ENCODE peak calls at places on chromosomes 2 and 18, in seven cellular contexts. G is transverse colon, D is ovary, H is IMR-90, B is GM12878, L is sigmoid colon, T is A549. A is an unnamed sample. For H3K4me1, the result is how much of the 10 kb centered on the place peaks cover.

GRCh38 chr2:174449033-174449432 is 37.8 kb downstream of the GPR155 start:
- DNase-seq in G (no peak), D (no peak), H (peak), B (no peak), L (no peak), T (no peak), A (no peak)

GRCh38 chr18:21769206-21769605 is 28.6 kb downstream of the MIB1 start:
- DNase-seq in G (no peak), D (no peak), H (no peak), B (no peak), L (no peak), T (no peak), A (no peak)

GRCh38 chr2:125070726-125071505 is 1045.8 kb downstream of the CNTNAP5 start:
- DNase-seq in G (no peak), D (no peak), H (no peak), B (no peak), L (no peak), T (no peak), A (no peak)

GRCh38 chr2:226701052-226701451 is 98.6 kb downstream of the IRS1 start:
- DNase-seq in G (no peak), D (no peak), H (peak), B (no peak), L (no peak), T (no peak), A (no peak)

GRCh38 chr18:32956591-32957310 is 183.9 kb upstream of the KLHL14 start:
- DNase-seq in G (no peak), D (no peak), H (peak), B (no peak), L (no peak), T (no peak), A (no peak)

GRCh38 chr2:108909275-108909823 is 79.7 kb downstream of the EDAR start:
- DNase-seq in G (no peak), D (no peak), H (no peak), B (no peak), L (no peak), T (no peak), A (no peak)

GRCh38 chr2:239687441-239687840 is 286.6 kb upstream of the HDAC4 start:
- DNase-seq in G (no peak), D (no peak), H (no peak), B (no peak), L (no peak), T (no peak), A (no peak)

GRCh38 chr2:63840081-63840784 is 1.5 kb upstream of the UGP2 start:
- DNase-seq in G (no peak), D (no peak), H (no peak), B (no peak), L (no peak), T (peak), A (no peak)

GRCh38 chr18:49487711-49488310 is 777 bp upstream of the C18orf32 start:
- DNase-seq in G (no peak), D (no peak), H (no peak), B (no peak), L (no peak), T (no peak), A (no peak)

GRCh38 chr2:191869781-191870180 is 22.9 kb upstream of the CAVIN2 start:
- DNase-seq in G (no peak), D (no peak), H (no peak), B (no peak), L (no peak), T (no peak), A (no peak)

GRCh38 chr2:68709421-68709911 is 25.1 kb upstream of the ARHGAP25 start:
- DNase-seq in G (no peak), D (peak), H (peak), B (no peak), L (no peak), T (peak), A (no peak)

GRCh38 chr2:31762085-31762484 is 181.3 kb upstream of the SRD5A2 start:
- DNase-seq in G (no peak), D (no peak), H (no peak), B (no peak), L (no peak), T (no peak), A (no peak)

GRCh38 chr2:228433706-228434105 is 252.2 kb upstream of the SPHKAP start:
- DNase-seq in G (no peak), D (no peak), H (no peak), B (no peak), L (no peak), T (no peak), A (no peak)

GRCh38 chr2:18436408-18437077 is 123.9 kb downstream of the RDH14 start:
- DNase-seq in G (no peak), D (no peak), H (peak), B (no peak), L (no peak), T (no peak), A (no peak)

GRCh38 chr18:58911766-58912165 is 47.1 kb downstream of the ZNF532 start:
- DNase-seq in G (no peak), D (no peak), H (peak), B (no peak), L (no peak), T (no peak), A (no peak)

GRCh38 chr2:42084231-42084671 is 36.4 kb downstream of the PKDCC start:
- DNase-seq in G (no peak), D (peak), H (peak), B (no peak), L (peak), T (no peak), A (no peak)

GRCh38 chr2:173355132-173355865 is 627 bp downstream of the CDCA7 start:
- DNase-seq in G (peak), D (peak), H (peak), B (no peak), L (no peak), T (peak), A (no peak)

GRCh38 chr2:990970-991369 is 40.3 kb downstream of the SNTG2 start:
- DNase-seq in G (no peak), D (no peak), H (no peak), B (no peak), L (no peak), T (no peak), A (no peak)
- H3K4me1 ChIP-seq in G (under half), D (under half), H (under half), B (under half), L (under half), T (under half), A (under half)

GRCh38 chr18:79756826-79757225 is 40.9 kb upstream of the KCNG2 start:
- DNase-seq in G (peak), D (no peak), H (no peak), B (no peak), L (peak), T (no peak), A (no peak)
- TF ChIP-seq POLR2A in G (no peak), D (no peak), H (no peak), B (no peak), L (no peak), T (no peak), A (no peak)

DNA sequence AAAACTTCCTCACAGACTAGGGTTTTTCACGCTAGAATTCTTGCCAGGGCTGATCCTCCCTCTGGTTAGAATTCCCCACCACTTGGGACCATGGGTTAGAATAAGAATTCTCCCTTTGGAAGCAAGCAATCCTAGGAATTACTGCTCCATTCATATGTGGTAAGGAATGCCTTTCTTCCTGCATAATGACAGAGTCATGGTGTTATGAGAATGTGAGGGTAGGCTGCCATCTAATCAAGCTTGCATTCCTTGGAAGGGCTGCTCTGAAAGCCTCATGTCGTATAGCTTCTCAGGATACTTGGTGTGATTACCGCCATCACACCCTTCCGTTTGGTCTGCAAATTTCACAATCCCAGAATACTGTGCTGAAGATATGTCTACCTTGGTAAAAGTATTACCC is 1282.4 kb upstream of the PIK3C3 start:
- DNase-seq in G (no peak), D (no peak), H (no peak), B (no peak), L (no peak), T (no peak), A (no peak)
- H3K4me1 ChIP-seq in G (under half), D (under half), H (under half), B (under half), L (under half), T (under half), A (under half)

DNA sequence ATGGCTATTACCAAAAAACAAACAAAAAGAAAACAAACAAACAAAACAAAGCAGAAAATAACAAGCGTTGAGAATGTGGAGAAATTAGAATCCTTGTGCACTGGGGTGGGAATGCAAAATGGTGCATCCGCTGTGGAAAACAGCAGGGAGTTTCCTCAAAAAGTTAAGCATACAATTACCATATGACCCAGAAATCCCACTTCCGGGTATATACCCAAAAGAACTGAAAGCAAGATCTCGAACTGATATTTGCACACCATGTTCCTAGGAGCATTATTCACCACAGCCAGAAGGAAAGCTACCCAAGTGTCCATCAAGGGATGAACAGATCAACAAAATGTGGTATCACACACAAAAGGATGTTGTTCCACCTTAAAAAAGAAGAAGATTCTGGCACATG is 17.9 kb upstream of the TEX51 start:
- DNase-seq in G (no peak), D (no peak), H (no peak), B (no peak), L (no peak), T (no peak), A (no peak)
- TF ChIP-seq POLR2A in G (no peak), D (no peak), H (no peak), B (no peak), L (no peak), T (no peak), A (no peak)